ENCODE peak calls at places on chromosome 2, in five cellular contexts. One of them, this sample, is unnamed.

GRCh38 chr2:240605867-240606743 is 19.2 kb upstream of the GPR35 start:
- DNase-seq in activated T-cell treated with anti-CD3 and anti-CD28 coated beads, Interleukin-2, amount 50 U/mL, for 72 hours: no peak
- DNase-seq in left cardiac atrium: peak
- DNase-seq in Karpas-422: no peak
- DNase-seq in kidney epithelial cell: no peak
- DNase-seq in this sample: no peak

GRCh38 chr2:73859721-73860586 is 31.2 kb downstream of the STAMBP start:
- DNase-seq in activated T-cell treated with anti-CD3 and anti-CD28 coated beads, Interleukin-2, amount 50 U/mL, for 72 hours: peak
- DNase-seq in left cardiac atrium: no peak
- DNase-seq in Karpas-422: no peak
- DNase-seq in kidney epithelial cell: peak
- DNase-seq in this sample: no peak

GRCh38 chr2:28319118-28320008 is 73.3 kb upstream of the FOSL2 start:
- DNase-seq in activated T-cell treated with anti-CD3 and anti-CD28 coated beads, Interleukin-2, amount 50 U/mL, for 72 hours: no peak
- DNase-seq in left cardiac atrium: no peak
- DNase-seq in Karpas-422: no peak
- DNase-seq in kidney epithelial cell: no peak
- DNase-seq in this sample: no peak

GRCh38 chr2:44671896-44672295 is 269.6 kb upstream of the SIX3 start:
- DNase-seq in activated T-cell treated with anti-CD3 and anti-CD28 coated beads, Interleukin-2, amount 50 U/mL, for 72 hours: no peak
- DNase-seq in left cardiac atrium: no peak
- DNase-seq in Karpas-422: no peak
- DNase-seq in kidney epithelial cell: no peak
- DNase-seq in this sample: no peak

GRCh38 chr2:100629309-100629708 is 66.5 kb downstream of the PDCL3 start:
- DNase-seq in activated T-cell treated with anti-CD3 and anti-CD28 coated beads, Interleukin-2, amount 50 U/mL, for 72 hours: no peak
- DNase-seq in left cardiac atrium: no peak
- DNase-seq in Karpas-422: peak
- DNase-seq in kidney epithelial cell: no peak
- DNase-seq in this sample: no peak

GRCh38 chr2:238730001-238730669 is 117.8 kb upstream of the TWIST2 start:
- DNase-seq in activated T-cell treated with anti-CD3 and anti-CD28 coated beads, Interleukin-2, amount 50 U/mL, for 72 hours: no peak
- DNase-seq in left cardiac atrium: no peak
- DNase-seq in Karpas-422: peak
- DNase-seq in kidney epithelial cell: no peak
- DNase-seq in this sample: no peak

GRCh38 chr2:184041077-184041476 is 557.3 kb upstream of the ZNF804A start:
- DNase-seq in activated T-cell treated with anti-CD3 and anti-CD28 coated beads, Interleukin-2, amount 50 U/mL, for 72 hours: no peak
- DNase-seq in left cardiac atrium: no peak
- DNase-seq in Karpas-422: no peak
- DNase-seq in kidney epithelial cell: no peak
- DNase-seq in this sample: no peak

GRCh38 chr2:226758886-226759660 is 40.5 kb downstream of the IRS1 start:
- DNase-seq in activated T-cell treated with anti-CD3 and anti-CD28 coated beads, Interleukin-2, amount 50 U/mL, for 72 hours: no peak
- DNase-seq in left cardiac atrium: no peak
- DNase-seq in Karpas-422: no peak
- DNase-seq in kidney epithelial cell: no peak
- DNase-seq in this sample: no peak

GRCh38 chr2:170929686-170930050 is 615 bp downstream of the GORASP2 start:
- DNase-seq in activated T-cell treated with anti-CD3 and anti-CD28 coated beads, Interleukin-2, amount 50 U/mL, for 72 hours: peak
- DNase-seq in left cardiac atrium: peak
- DNase-seq in Karpas-422: peak
- DNase-seq in kidney epithelial cell: no peak
- DNase-seq in this sample: peak

GRCh38 chr2:241943961-241944575 is 74.5 kb downstream of the RTP5 start:
- DNase-seq in activated T-cell treated with anti-CD3 and anti-CD28 coated beads, Interleukin-2, amount 50 U/mL, for 72 hours: no peak
- DNase-seq in left cardiac atrium: no peak
- DNase-seq in Karpas-422: no peak
- DNase-seq in kidney epithelial cell: no peak
- DNase-seq in this sample: no peak

GRCh38 chr2:217070043-217070430 is 210.2 kb upstream of the TNP1 start:
- DNase-seq in activated T-cell treated with anti-CD3 and anti-CD28 coated beads, Interleukin-2, amount 50 U/mL, for 72 hours: no peak
- DNase-seq in left cardiac atrium: no peak
- DNase-seq in Karpas-422: no peak
- DNase-seq in kidney epithelial cell: no peak
- DNase-seq in this sample: no peak

GRCh38 chr2:143696651-143697050 is 567.4 kb downstream of the ARHGAP15 start:
- DNase-seq in activated T-cell treated with anti-CD3 and anti-CD28 coated beads, Interleukin-2, amount 50 U/mL, for 72 hours: no peak
- DNase-seq in left cardiac atrium: no peak
- DNase-seq in Karpas-422: no peak
- DNase-seq in kidney epithelial cell: no peak
- DNase-seq in this sample: no peak

GRCh38 chr2:43024515-43024962 is 201.9 kb downstream of the ZFP36L2 start:
- DNase-seq in activated T-cell treated with anti-CD3 and anti-CD28 coated beads, Interleukin-2, amount 50 U/mL, for 72 hours: peak
- DNase-seq in left cardiac atrium: peak
- DNase-seq in Karpas-422: peak
- DNase-seq in kidney epithelial cell: no peak
- DNase-seq in this sample: peak

GRCh38 chr2:121095257-121096080 is 189.5 kb downstream of the TFCP2L1 start:
- DNase-seq in activated T-cell treated with anti-CD3 and anti-CD28 coated beads, Interleukin-2, amount 50 U/mL, for 72 hours: peak
- DNase-seq in left cardiac atrium: peak
- DNase-seq in Karpas-422: peak
- DNase-seq in kidney epithelial cell: no peak
- DNase-seq in this sample: no peak

GRCh38 chr2:36459725-36460137 is 104.2 kb downstream of the CRIM1 start:
- DNase-seq in activated T-cell treated with anti-CD3 and anti-CD28 coated beads, Interleukin-2, amount 50 U/mL, for 72 hours: no peak
- DNase-seq in left cardiac atrium: no peak
- DNase-seq in Karpas-422: no peak
- DNase-seq in kidney epithelial cell: no peak
- DNase-seq in this sample: no peak

GRCh38 chr2:8515390-8515761 is 166.5 kb upstream of the ID2 start:
- DNase-seq in activated T-cell treated with anti-CD3 and anti-CD28 coated beads, Interleukin-2, amount 50 U/mL, for 72 hours: peak
- DNase-seq in left cardiac atrium: no peak
- DNase-seq in Karpas-422: peak
- DNase-seq in kidney epithelial cell: no peak
- DNase-seq in this sample: peak

GRCh38 chr2:47054867-47055266 is 100.2 kb downstream of the STPG4 start:
- DNase-seq in activated T-cell treated with anti-CD3 and anti-CD28 coated beads, Interleukin-2, amount 50 U/mL, for 72 hours: no peak
- DNase-seq in left cardiac atrium: no peak
- DNase-seq in Karpas-422: no peak
- DNase-seq in kidney epithelial cell: no peak
- DNase-seq in this sample: no peak

GRCh38 chr2:43000242-43001054 is 208.1 kb upstream of the HAAO start:
- DNase-seq in activated T-cell treated with anti-CD3 and anti-CD28 coated beads, Interleukin-2, amount 50 U/mL, for 72 hours: no peak
- DNase-seq in left cardiac atrium: no peak
- DNase-seq in Karpas-422: no peak
- DNase-seq in kidney epithelial cell: no peak
- DNase-seq in this sample: no peak

GRCh38 chr2:31203916-31204315 is 13.4 kb downstream of the CAPN14 start:
- DNase-seq in activated T-cell treated with anti-CD3 and anti-CD28 coated beads, Interleukin-2, amount 50 U/mL, for 72 hours: no peak
- DNase-seq in left cardiac atrium: no peak
- DNase-seq in Karpas-422: no peak
- DNase-seq in kidney epithelial cell: no peak
- DNase-seq in this sample: no peak

GRCh38 chr2:183678908-183679307 is 554.7 kb downstream of the NUP35 start:
- DNase-seq in activated T-cell treated with anti-CD3 and anti-CD28 coated beads, Interleukin-2, amount 50 U/mL, for 72 hours: no peak
- DNase-seq in left cardiac atrium: no peak
- DNase-seq in Karpas-422: no peak
- DNase-seq in kidney epithelial cell: no peak
- DNase-seq in this sample: no peak

GRCh38 chr2:46776687-46777327 is 138.8 kb downstream of the MCFD2 start:
- DNase-seq in activated T-cell treated with anti-CD3 and anti-CD28 coated beads, Interleukin-2, amount 50 U/mL, for 72 hours: peak
- DNase-seq in left cardiac atrium: peak
- DNase-seq in Karpas-422: peak
- DNase-seq in kidney epithelial cell: no peak
- DNase-seq in this sample: peak